ENCODE peak calls at places on chromosomes 16 and 17, in seven cellular contexts. E is epithelial cell of proximal tubule, G is upper lobe of right lung, J is astrocyte of the spinal cord, I is SW480, X is germinal center, P is posterior cingulate gyrus. B is an unnamed sample.

GRCh38 chr16:57178296-57178695 is 7.5 kb downstream of the PSME3IP1 start:
- DNase-seq in J (no peak), G (no peak), X (no peak), I (no peak), P (no peak), E (no peak), B (no peak)

GRCh38 chr17:1709971-1710806 is at the start of gene TLCD2:
- DNase-seq in X (no peak), E (no peak), J (peak; percentile 71), P (no peak), I (peak; percentile 74), G (peak; percentile 91), B (no peak)

GRCh38 chr16:49021136-49021535 is 260.5 kb downstream of the CBLN1 start:
- DNase-seq in X (no peak), I (no peak), J (peak; percentile 63), E (no peak), G (no peak), P (no peak), B (no peak)

GRCh38 chr17:59372138-59372751 is 40.8 kb downstream of the YPEL2 start:
- DNase-seq in E (no peak), I (peak; percentile 16), P (no peak), X (peak; percentile 57), J (peak; percentile 60), G (no peak), B (peak; percentile 71)

GRCh38 chr17:69468211-69468610 is 53.7 kb downstream of the MAP2K6 start:
- DNase-seq in G (no peak), J (no peak), I (no peak), E (no peak), P (no peak), X (no peak), B (no peak)

GRCh38 chr17:6069611-6070279 is 434 bp upstream of the WSCD1 start:
- DNase-seq in G (no peak), I (no peak), P (peak; percentile 32), X (no peak), E (no peak), J (no peak), B (no peak)

GRCh38 chr17:70313450-70313849 is 144.1 kb downstream of the KCNJ2 start:
- DNase-seq in I (no peak), G (no peak), E (no peak), X (no peak), J (peak; percentile 69), P (no peak), B (no peak)

GRCh38 chr17:44900894-44901293 is 1.6 kb upstream of the EFTUD2 start:
- DNase-seq in I (no peak), X (no peak), P (no peak), G (no peak), E (peak; percentile 52), J (peak; percentile 90), B (no peak)

GRCh38 chr16:64696872-64697271 is 425.0 kb downstream of the CDH11 start:
- DNase-seq in P (no peak), J (no peak), I (no peak), G (no peak), X (no peak), E (no peak), B (no peak)

GRCh38 chr17:65589321-65589720 is 27.9 kb upstream of the AXIN2 start:
- DNase-seq in X (no peak), P (no peak), J (no peak), G (no peak), I (no peak), E (no peak), B (no peak)

GRCh38 chr16:11354733-11355574 is 9.7 kb downstream of the RMI2 start:
- DNase-seq in J (peak; percentile 45), E (no peak), X (peak; percentile 67), I (no peak), G (peak; percentile 65), P (no peak), B (peak; percentile 87)

GRCh38 chr16:9434659-9435058 is 343.2 kb downstream of the HAPSTR1 start:
- DNase-seq in I (no peak), J (no peak), E (no peak), P (no peak), X (no peak), G (no peak), B (no peak)

GRCh38 chr16:75754126-75754525 is 27.8 kb upstream of the CPHXL start:
- DNase-seq in G (no peak), I (no peak), P (no peak), E (no peak), J (no peak), X (no peak), B (no peak)

GRCh38 chr17:66964930-66965800 is 658 bp downstream of the CACNG4 start:
- DNase-seq in E (no peak), I (no peak), G (no peak), J (no peak), P (no peak), X (peak; percentile 35), B (no peak)

GRCh38 chr17:45332989-45333701 is 16.3 kb upstream of the MAP3K14 start:
- DNase-seq in X (no peak), P (no peak), E (no peak), I (no peak), G (peak; percentile 52), J (no peak), B (peak; percentile 69)

GRCh38 chr17:10151667-10152496 is 46.5 kb downstream of the GAS7 start:
- DNase-seq in E (no peak), P (peak; percentile 17), I (no peak), G (peak; percentile 57), J (no peak), X (peak; percentile 19), B (no peak)

GRCh38 chr16:66326995-66327513 is 39.4 kb upstream of the CDH5 start:
- DNase-seq in J (no peak), P (peak; percentile 48), G (no peak), E (no peak), I (no peak), X (no peak), B (no peak)

GRCh38 chr17:76697702-76698465 is 12.9 kb downstream of the MXRA7 start:
- DNase-seq in X (no peak), I (no peak), E (no peak), J (peak; percentile 54), G (no peak), P (no peak), B (no peak)

GRCh38 chr17:19418312-19418992 is 7.4 kb downstream of the RNF112 start:
- DNase-seq in E (no peak), X (no peak), G (no peak), I (no peak), J (peak; percentile 67), P (no peak), B (peak; percentile 34)

GRCh38 chr16:48169896-48170295 is 14.1 kb upstream of the ABCC12 start:
- DNase-seq in P (no peak), J (no peak), X (no peak), E (no peak), I (no peak), G (no peak), B (no peak)

GRCh38 chr16:1002399-1003161 is 21.0 kb downstream of the SOX8 start:
- DNase-seq in J (peak; percentile 90), I (peak; percentile 91), G (no peak), P (no peak), E (peak; percentile 51), X (no peak), B (no peak)

GRCh38 chr17:38969281-38969680 is 2.1 kb upstream of the FBXO47 start:
- DNase-seq in X (no peak), E (no peak), P (no peak), G (no peak), J (no peak), I (no peak), B (no peak)

GRCh38 chr17:6989779-6990178 is 6.1 kb upstream of the ALOX12 start:
- DNase-seq in I (no peak), X (no peak), P (no peak), G (no peak), E (no peak), J (no peak), B (no peak)

GRCh38 chr16:19090916-19091315 is 22.8 kb upstream of the ITPRIPL2 start:
- DNase-seq in P (no peak), J (no peak), X (no peak), I (no peak), E (no peak), G (no peak), B (no peak)

GRCh38 chr17:44004077-44004760 is at the start of gene NAGS:
- DNase-seq in P (no peak), X (no peak), J (peak; percentile 45), G (peak; percentile 85), E (no peak), I (peak; percentile 76), B (no peak)

GRCh38 chr16:15605869-15606520 is 37.0 kb downstream of the MARF1 start:
- DNase-seq in E (no peak), J (no peak), P (no peak), G (no peak), I (no peak), X (no peak), B (no peak)

GRCh38 chr17:57454729-57455062 is 198.4 kb downstream of the MSI2 start:
- DNase-seq in X (no peak), P (no peak), E (no peak), J (no peak), G (no peak), I (no peak), B (no peak)

GRCh38 chr17:11273596-11273995 is 32.6 kb downstream of the SHISA6 start:
- DNase-seq in X (no peak), I (no peak), P (no peak), J (no peak), E (no peak), G (no peak), B (no peak)

GRCh38 chr17:21058098-21058893 is 15.5 kb upstream of the USP22 start:
- DNase-seq in I (peak; percentile 5), P (no peak), J (peak; percentile 51), G (no peak), E (no peak), X (no peak), B (peak; percentile 38)

GRCh38 chr17:71959129-71959528 is 161.7 kb upstream of the SOX9 start:
- DNase-seq in G (no peak), J (peak; percentile 13), I (peak; percentile 13), X (peak; percentile 10), P (no peak), E (no peak), B (peak; percentile 25)

GRCh38 chr17:17778308-17779014 is 58.3 kb downstream of the SREBF1 start:
- DNase-seq in G (no peak), P (no peak), E (no peak), J (peak; percentile 55), I (no peak), X (no peak), B (no peak)

GRCh38 chr16:30918614-30919013 is 4.8 kb upstream of the FBXL19 start:
- DNase-seq in I (no peak), G (no peak), J (no peak), E (no peak), X (no peak), P (no peak), B (no peak)

GRCh38 chr17:76408037-76408849 is 23.8 kb downstream of the SPHK1 start:
- DNase-seq in E (no peak), J (peak; percentile 51), G (peak; percentile 81), X (peak; percentile 84), P (peak; percentile 57), I (peak; percentile 43), B (peak; percentile 89)

GRCh38 chr17:21194210-21194609 is 19.8 kb downstream of the TMEM11 start:
- DNase-seq in X (no peak), I (no peak), J (no peak), E (no peak), G (no peak), P (no peak), B (no peak)

B was measured in OCI-LY7.